ENCODE peak calls at places on chromosome 12, in five cellular contexts. V is lung, D is adrenal gland, O is A549, L is body of pancreas. E is an unnamed sample.

GRCh38 chr12:78871566-78871965 is 7.0 kb downstream of the SYT1 start:
- DNase-seq in V (no peak), D (no peak), O (no peak), L (no peak), E (peak)

GRCh38 chr12:54394281-54394719 is 9.8 kb upstream of the ZNF385A start:
- DNase-seq in V (peak), D (no peak), O (peak), L (peak), E (peak)

GRCh38 chr12:11650279-11650696 is 814 bp downstream of the ETV6 start:
- DNase-seq in V (no peak), D (no peak), O (no peak), L (peak), E (no peak)

GRCh38 chr12:1083888-1084262 is 92.9 kb downstream of the ERC1 start:
- DNase-seq in V (no peak), D (peak), O (peak), L (peak), E (peak)

GRCh38 chr12:50925920-50926319 is 26.4 kb upstream of the HIGD1C start:
- DNase-seq in V (no peak), D (no peak), O (no peak), L (no peak), E (no peak)

GRCh38 chr12:65123435-65124063 is 2.4 kb upstream of the WIF1 start:
- DNase-seq in V (no peak), D (no peak), O (peak), L (no peak), E (peak)

GRCh38 chr12:56836317-56836716 is 73.2 kb downstream of the HSD17B6 start:
- DNase-seq in V (peak), D (peak), O (peak), L (no peak), E (peak)

GRCh38 chr12:101277443-101277842 is 2.5 kb upstream of the UTP20 start:
- DNase-seq in V (no peak), D (no peak), O (no peak), L (no peak), E (no peak)

GRCh38 chr12:49296836-49297694 is 2.1 kb downstream of the PRPH start:
- DNase-seq in V (peak), D (no peak), O (peak), L (peak), E (no peak)

GRCh38 chr12:13101854-13102375 is 1.6 kb downstream of the GSG1 start:
- DNase-seq in V (no peak), D (no peak), O (peak), L (no peak), E (no peak)

GRCh38 chr12:77151030-77151429 is 85.7 kb upstream of the E2F7 start:
- DNase-seq in V (no peak), D (no peak), O (no peak), L (no peak), E (no peak)

DNA sequence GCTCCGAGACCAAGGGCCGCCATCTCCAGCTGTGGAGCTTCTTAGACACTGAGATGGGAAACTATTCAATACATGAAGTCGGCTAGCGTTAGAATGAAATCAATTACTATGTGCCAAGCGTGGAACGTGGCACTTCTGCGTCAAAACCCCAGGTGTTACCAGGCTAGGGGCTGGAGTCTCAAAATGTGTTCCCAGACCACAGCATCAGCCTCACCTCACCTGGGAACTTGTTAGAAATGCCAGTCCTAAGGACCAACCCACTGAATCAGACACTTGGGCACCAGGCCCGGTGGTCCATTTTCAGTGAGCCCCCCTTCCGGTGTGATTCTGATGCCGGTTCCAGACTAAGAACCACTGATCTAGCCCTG is 5.0 kb upstream of the SETD1B start:
- DNase-seq in V (no peak), D (no peak), O (no peak), L (no peak), E (no peak)
- H3K4me3 ChIP-seq in V (no peak), D (no peak), O (peak), L (no peak), E (peak)

GRCh38 chr12:131233737-131234474 is 280.2 kb downstream of the ADGRD1 start:
- DNase-seq in V (no peak), D (no peak), O (no peak), L (no peak), E (no peak)

GRCh38 chr12:131231194-131231980 is 277.7 kb downstream of the ADGRD1 start:
- DNase-seq in V (no peak), D (no peak), O (no peak), L (no peak), E (no peak)

GRCh38 chr12:131230340-131231099 is 276.8 kb downstream of the ADGRD1 start:
- DNase-seq in V (no peak), D (peak), O (no peak), L (no peak), E (no peak)

GRCh38 chr12:131226345-131227265 is 272.9 kb downstream of the ADGRD1 start:
- DNase-seq in V (no peak), D (no peak), O (no peak), L (no peak), E (no peak)

GRCh38 chr12:131229426-131230339 is 276.0 kb downstream of the ADGRD1 start:
- DNase-seq in V (no peak), D (peak), O (no peak), L (no peak), E (no peak)
- TF ChIP-seq CTCF in V (no peak), D (no peak), O (no peak), L (no peak), E (no peak)

GRCh38 chr12:67070307-67070600 is 198.9 kb upstream of the CAND1 start:
- DNase-seq in V (no peak), D (no peak), O (no peak), L (no peak), E (no peak)

GRCh38 chr12:67069451-67070306 is 199.5 kb upstream of the CAND1 start:
- DNase-seq in V (peak), D (no peak), O (peak), L (peak), E (no peak)

GRCh38 chr12:67068204-67068731 is 200.9 kb upstream of the CAND1 start:
- DNase-seq in V (no peak), D (no peak), O (peak), L (peak), E (no peak)

GRCh38 chr12:67068773-67069450 is 200.2 kb upstream of the CAND1 start:
- DNase-seq in V (no peak), D (peak), O (peak), L (peak), E (peak)

DNA sequence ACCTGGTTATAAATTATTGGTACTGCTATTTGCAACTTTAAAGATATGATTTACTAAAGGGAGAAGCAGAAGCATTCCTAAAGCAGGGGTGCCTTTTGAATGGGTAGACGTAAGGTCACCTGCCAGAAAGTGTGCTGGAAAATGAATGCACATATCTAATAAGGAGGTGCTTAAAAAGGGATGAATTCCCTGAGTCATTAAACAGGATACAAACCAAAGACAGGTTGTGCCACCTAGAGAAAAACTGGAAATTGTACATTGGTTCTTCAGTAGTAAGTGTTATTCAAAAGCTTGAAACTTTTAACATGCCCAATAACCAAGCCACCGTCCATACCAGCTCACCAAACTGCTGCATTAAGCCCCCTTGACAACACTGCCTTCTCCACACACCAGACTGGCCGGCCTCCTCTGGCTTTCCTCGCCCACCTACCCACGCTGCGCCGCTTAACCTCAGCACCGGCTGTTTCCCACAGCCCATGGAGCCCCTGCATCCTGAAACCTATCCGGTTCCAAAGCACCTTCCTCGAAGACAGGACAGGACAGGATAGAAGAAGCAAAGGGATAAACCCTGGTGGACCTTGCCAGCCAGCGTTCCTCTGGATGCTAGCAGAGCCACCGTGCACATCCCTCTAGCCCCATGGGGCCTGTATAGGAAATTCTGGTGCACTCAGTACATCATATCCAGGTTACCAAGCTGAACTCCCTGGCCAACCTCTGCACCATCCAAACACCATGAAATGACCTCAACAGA is 201.5 kb upstream of the CAND1 start:
- DNase-seq in V (no peak), D (no peak), O (peak), L (no peak), E (no peak)
- H3K4me3 ChIP-seq in V (no peak), D (no peak), O (peak), L (no peak), E (no peak)

GRCh38 chr12:6689000-6689882 is at the start of gene ZNF384:
- DNase-seq in V (peak), D (peak), O (peak), L (peak), E (peak)
- TF ChIP-seq CTCF in V (peak), D (peak), O (no peak), L (peak), E (no peak)

GRCh38 chr12:105453306-105453705 is 122.8 kb downstream of the C12orf75 start:
- DNase-seq in V (no peak), D (no peak), O (no peak), L (no peak), E (no peak)
- H3K4me3 ChIP-seq in V (no peak), D (no peak), O (no peak), L (no peak), E (no peak)

E was measured in fibroblast of the aortic adventitia.